ENCODE peak calls at places on chromosomes 16 and 17, in eight cellular contexts. P, N, M, T, L, U, K and I are unnamed samples. For H3K4me1 and H3K36me3, the result is how much of the 10 kb centered on the place peaks cover.

GRCh38 chr17:72916991-72917390 is 175.5 kb downstream of the SLC39A11 start:
- DNase-seq in P (no peak), N (peak), M (no peak), T (no peak), L (no peak), U (no peak), K (no peak), I (no peak)

GRCh38 chr16:7509919-7510705 is 177.5 kb downstream of the RBFOX1 start:
- DNase-seq in P (no peak), N (no peak), M (no peak), T (no peak), L (no peak), U (no peak), K (no peak), I (no peak)

GRCh38 chr16:57106767-57107166 is 14.4 kb downstream of the CPNE2 start:
- DNase-seq in P (peak), N (no peak), M (no peak), T (no peak), L (no peak), U (peak), K (peak), I (no peak)

GRCh38 chr17:29149431-29150064 is 30.6 kb downstream of the MYO18A start:
- DNase-seq in P (no peak), N (no peak), M (peak), T (no peak), L (no peak), U (no peak), K (no peak), I (peak)

GRCh38 chr17:2967515-2967914 is 95.9 kb downstream of the OR1D5 start:
- DNase-seq in P (peak), N (no peak), M (no peak), T (no peak), L (no peak), U (no peak), K (no peak), I (no peak)

GRCh38 chr16:56423584-56424403 is 1.6 kb downstream of the AMFR start:
- DNase-seq in P (no peak), N (peak), M (no peak), T (no peak), L (peak), U (no peak), K (peak), I (no peak)

GRCh38 chr16:799948-800833 is at the start of gene GNG13:
- DNase-seq in P (no peak), N (no peak), M (no peak), T (peak), L (no peak), U (no peak), K (no peak), I (no peak)

GRCh38 chr16:12489362-12489761 is 314.3 kb downstream of the CPPED1 start:
- DNase-seq in P (no peak), N (no peak), M (no peak), T (no peak), L (no peak), U (no peak), K (no peak), I (no peak)

GRCh38 chr16:937723-938122 is 33.1 kb downstream of the LMF1 start:
- DNase-seq in P (no peak), N (no peak), M (no peak), T (no peak), L (no peak), U (no peak), K (no peak), I (peak)

GRCh38 chr16:10579965-10580918 is at the start of gene EMP2:
- DNase-seq in P (peak), N (peak), M (peak), T (peak), L (peak), U (peak), K (peak), I (peak)

GRCh38 chr16:31513126-31513525 is 4.9 kb upstream of the RUSF1 start:
- DNase-seq in P (no peak), N (peak), M (no peak), T (no peak), L (no peak), U (no peak), K (no peak), I (no peak)

GRCh38 chr16:64343061-64343819 is 778.6 kb downstream of the CDH11 start:
- DNase-seq in P (no peak), N (no peak), M (no peak), T (no peak), L (no peak), U (no peak), K (no peak), I (no peak)

GRCh38 chr17:67680445-67681224 is 37.1 kb upstream of the NOL11 start:
- DNase-seq in P (no peak), N (no peak), M (no peak), T (no peak), L (no peak), U (no peak), K (no peak), I (no peak)

GRCh38 chr16:9077001-9077809 is 14.2 kb upstream of the HAPSTR1 start:
- DNase-seq in P (no peak), N (no peak), M (no peak), T (no peak), L (peak), U (no peak), K (no peak), I (no peak)

GRCh38 chr16:15592324-15592723 is 50.6 kb downstream of the MARF1 start:
- DNase-seq in P (no peak), N (no peak), M (no peak), T (no peak), L (peak), U (no peak), K (no peak), I (no peak)

GRCh38 chr17:39740357-39741111 is 2.8 kb downstream of the GRB7 start:
- DNase-seq in P (no peak), N (peak), M (no peak), T (no peak), L (no peak), U (peak), K (peak), I (no peak)

GRCh38 chr17:70034158-70034557 is 40.9 kb upstream of the KCNJ16 start:
- DNase-seq in P (no peak), N (no peak), M (no peak), T (no peak), L (no peak), U (no peak), K (peak), I (no peak)

GRCh38 chr16:728890-729744 is 2.2 kb downstream of the HAGHL start:
- DNase-seq in P (no peak), N (no peak), M (no peak), T (no peak), L (no peak), U (no peak), K (no peak), I (no peak)

GRCh38 chr16:70523013-70523620 is at the start of gene COG4:
- DNase-seq in P (peak), N (peak), M (peak), T (peak), L (peak), U (peak), K (no peak), I (peak)

GRCh38 chr16:70529051-70529777 is 5.6 kb downstream of the SF3B3 start:
- DNase-seq in P (no peak), N (peak), M (no peak), T (no peak), L (peak), U (no peak), K (peak), I (no peak)

GRCh38 chr16:70523621-70524405 is at the start of gene SF3B3:
- DNase-seq in P (no peak), N (no peak), M (peak), T (peak), L (no peak), U (peak), K (peak), I (peak)

GRCh38 chr16:70526403-70526802 is 2.8 kb downstream of the SF3B3 start:
- DNase-seq in P (no peak), N (peak), M (no peak), T (no peak), L (no peak), U (no peak), K (no peak), I (no peak)

GRCh38 chr16:70527315-70527996 is 3.8 kb downstream of the SF3B3 start:
- DNase-seq in P (no peak), N (no peak), M (no peak), T (no peak), L (no peak), U (no peak), K (no peak), I (no peak)
- H3K4me1 ChIP-seq in P (half or more), N (under half), M (under half), T (under half), L (under half), U (under half), K (under half), I (under half)

DNA sequence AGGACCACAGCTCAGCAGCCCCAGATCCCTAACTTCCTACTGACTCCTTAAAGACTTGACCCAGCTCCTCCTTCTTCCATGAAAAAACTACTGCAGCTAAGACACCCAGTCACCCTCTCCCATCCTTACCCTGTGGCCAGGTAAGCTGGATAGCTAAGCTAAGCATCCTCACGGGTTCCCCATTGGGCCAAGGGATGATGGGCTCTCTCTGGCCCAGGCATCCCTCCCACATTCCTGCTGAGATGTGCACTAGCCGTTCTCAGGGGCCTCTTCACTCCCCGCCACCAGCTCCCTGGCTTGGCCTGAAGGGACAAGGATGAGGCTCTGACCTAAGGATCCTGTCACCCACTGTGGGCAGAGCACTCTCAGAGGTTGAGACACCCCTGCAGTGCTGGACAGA is 8.5 kb downstream of the SLC12A4 start:
- DNase-seq in P (no peak), N (no peak), M (no peak), T (no peak), L (no peak), U (no peak), K (no peak), I (no peak)
- H3K36me3 ChIP-seq in P (half or more), N (under half), M (half or more), T (under half), L (under half), U (under half), K (under half), I (under half)

DNA sequence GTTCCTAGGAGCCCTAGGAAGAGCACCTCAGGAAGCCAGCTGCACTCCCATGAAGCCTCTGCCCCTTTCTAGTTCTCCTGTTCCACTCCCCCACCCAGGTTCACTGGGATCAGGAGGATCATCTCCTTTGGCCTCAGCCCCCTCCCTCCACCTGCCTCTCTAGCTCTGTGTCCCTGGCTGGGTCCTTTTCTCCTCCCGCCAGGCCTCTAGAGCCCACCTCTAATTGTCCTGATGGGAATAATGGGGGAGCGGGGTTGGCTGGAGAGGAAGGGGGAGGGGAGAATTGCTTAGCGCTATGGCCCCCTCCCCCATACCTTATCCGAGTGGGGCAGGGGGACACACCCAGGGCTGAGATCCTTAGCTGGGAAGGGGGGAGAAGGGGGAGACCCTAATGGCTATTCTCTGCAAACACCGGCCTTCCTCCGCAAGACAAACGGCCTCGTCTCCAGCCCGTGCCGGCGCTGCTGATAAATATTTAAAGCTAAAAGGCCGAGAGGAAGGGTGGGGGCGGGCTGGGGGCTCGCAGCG is 999 bp downstream of the HOXB7 start:
- DNase-seq in P (no peak), N (no peak), M (no peak), T (no peak), L (no peak), U (no peak), K (no peak), I (no peak)
- H3K4me3 ChIP-seq in P (peak), N (peak), M (peak), T (no peak), L (peak), U (no peak), K (peak), I (peak)

GRCh38 chr16:88431651-88432050 is 21.4 kb upstream of the ZFPM1 start:
- DNase-seq in P (no peak), N (no peak), M (no peak), T (no peak), L (no peak), U (no peak), K (no peak), I (no peak)
- H3K4me1 ChIP-seq in P (under half), N (under half), M (under half), T (under half), L (under half), U (under half), K (under half), I (under half)

DNA sequence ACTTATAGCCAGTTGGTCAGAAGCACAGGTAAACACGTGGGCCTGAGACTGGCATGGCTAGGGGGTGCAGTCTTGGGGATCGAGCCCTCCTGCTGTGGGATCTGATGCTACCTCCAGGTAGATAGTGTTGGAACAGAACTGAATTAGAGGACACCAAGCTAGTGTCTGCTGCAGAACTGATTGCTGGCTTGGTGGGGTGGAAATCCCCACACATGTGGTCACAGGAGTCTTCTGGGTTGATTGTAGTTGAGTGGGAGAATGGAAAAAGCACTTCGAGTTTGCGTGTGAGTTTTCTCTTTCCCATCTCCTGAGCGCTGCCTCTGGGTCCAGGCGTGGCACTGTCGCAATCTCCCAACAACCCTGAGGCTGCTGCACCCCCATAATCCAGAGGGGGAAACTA is 8.0 kb upstream of the SPATA32 start:
- DNase-seq in P (no peak), N (no peak), M (no peak), T (no peak), L (no peak), U (no peak), K (no peak), I (no peak)
- H3K36me3 ChIP-seq in P (half or more), N (under half), M (half or more), T (under half), L (under half), U (under half), K (under half), I (under half)